ENCODE peak calls at places on chromosomes 5 and 9, in five cellular contexts. Z is neural progenitor cell, R is lower leg skin, F is psoas muscle, I is skeletal muscle cell. O is an unnamed sample.

GRCh38 chr9:129863059-129863690 is 27.9 kb downstream of the USP20 start:
- DNase-seq in Z (no peak), R (no peak), F (peak), I (peak), O (no peak)

GRCh38 chr5:5293029-5293428 is 129.4 kb upstream of the ICE1 start:
- DNase-seq in Z (no peak), R (no peak), F (no peak), I (no peak), O (no peak)

GRCh38 chr5:64165500-64166200 is at the start of gene RNF180:
- DNase-seq in Z (peak), R (peak), F (peak), I (peak), O (no peak)

GRCh38 chr5:102975457-102976182 is 144.3 kb downstream of the GIN1 start:
- DNase-seq in Z (no peak), R (no peak), F (no peak), I (peak), O (no peak)

GRCh38 chr5:132470596-132470995 is 20.0 kb downstream of the IRF1 start:
- DNase-seq in Z (no peak), R (no peak), F (no peak), I (no peak), O (no peak)

GRCh38 chr5:7074176-7074575 is 321.8 kb upstream of the ADCY2 start:
- DNase-seq in Z (no peak), R (no peak), F (no peak), I (no peak), O (no peak)

GRCh38 chr5:114053377-114053776 is 308.5 kb upstream of the KCNN2 start:
- DNase-seq in Z (no peak), R (no peak), F (no peak), I (no peak), O (no peak)

GRCh38 chr9:121321039-121321503 is 49.0 kb downstream of the STOM start:
- DNase-seq in Z (no peak), R (peak), F (no peak), I (no peak), O (no peak)

GRCh38 chr9:77511525-77511924 is 136.6 kb downstream of the GNA14 start:
- DNase-seq in Z (no peak), R (no peak), F (no peak), I (no peak), O (no peak)

GRCh38 chr9:109600142-109600541 is 102.0 kb upstream of the PTPN3 start:
- DNase-seq in Z (no peak), R (no peak), F (no peak), I (peak), O (no peak)

GRCh38 chr5:53211799-53212198 is 102.2 kb upstream of the MOCS2 start:
- DNase-seq in Z (no peak), R (no peak), F (no peak), I (peak), O (no peak)

GRCh38 chr9:129458663-129459549 is 162.0 kb downstream of the C9orf50 start:
- DNase-seq in Z (peak), R (no peak), F (peak), I (no peak), O (no peak)

GRCh38 chr9:85536076-85536475 is 205.7 kb downstream of the AGTPBP1 start:
- DNase-seq in Z (no peak), R (no peak), F (no peak), I (peak), O (no peak)

GRCh38 chr9:94780516-94780950 is 54.0 kb downstream of the AOPEP start:
- DNase-seq in Z (no peak), R (no peak), F (no peak), I (no peak), O (no peak)

GRCh38 chr9:35756275-35756742 is 2.2 kb upstream of the MSMP start:
- DNase-seq in Z (peak), R (no peak), F (peak), I (no peak), O (no peak)

GRCh38 chr9:121246821-121247511 is 21.0 kb upstream of the GSN start:
- DNase-seq in Z (no peak), R (peak), F (no peak), I (peak), O (no peak)

GRCh38 chr5:41649659-41650058 is 139.3 kb upstream of the PLCXD3 start:
- DNase-seq in Z (no peak), R (no peak), F (no peak), I (peak), O (no peak)
- H3K4me3 ChIP-seq in Z (no peak), R (no peak), F (no peak), I (no peak), O (no peak)

DNA sequence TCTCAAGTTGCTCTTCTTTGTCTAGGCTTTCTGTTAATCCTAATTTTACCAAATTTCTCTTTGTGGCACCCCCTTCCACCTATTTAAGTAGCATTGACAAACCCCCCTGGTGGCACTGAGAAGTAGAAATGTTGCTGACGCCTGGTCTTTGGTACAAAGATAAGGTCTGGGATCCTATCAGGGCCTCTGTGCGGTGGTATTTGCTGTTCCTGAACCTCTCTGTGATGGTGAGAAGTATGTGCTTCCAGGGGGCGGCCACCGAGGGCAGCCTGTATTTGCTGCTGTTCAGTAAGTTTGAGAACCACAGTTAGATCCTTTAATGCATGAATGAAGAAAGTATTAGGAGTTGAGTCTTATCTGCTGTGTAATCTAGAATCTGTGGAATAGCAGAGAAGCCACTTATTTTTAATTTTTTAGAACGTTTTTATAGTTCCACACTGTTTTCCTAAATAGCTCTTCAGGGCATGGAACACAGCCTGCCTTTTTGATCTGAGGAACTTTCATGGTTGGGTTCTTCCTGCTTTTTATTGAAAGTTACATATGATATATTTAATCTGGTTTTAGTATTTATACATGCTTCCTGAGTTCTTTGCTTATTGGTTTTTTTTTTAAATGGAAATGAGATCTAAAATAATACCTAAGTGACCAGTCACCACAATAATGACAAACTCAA is 124.2 kb downstream of the TRIO start:
- DNase-seq in Z (no peak), R (no peak), F (no peak), I (no peak), O (no peak)
- H3K4me3 ChIP-seq in Z (no peak), R (no peak), F (no peak), I (no peak), O (no peak)

GRCh38 chr5:140647042-140647341 is 438 bp downstream of the NDUFA2 start:
- DNase-seq in Z (no peak), R (no peak), F (no peak), I (no peak), O (no peak)
- H3K4me3 ChIP-seq in Z (peak), R (peak), F (peak), I (peak), O (peak)

DNA sequence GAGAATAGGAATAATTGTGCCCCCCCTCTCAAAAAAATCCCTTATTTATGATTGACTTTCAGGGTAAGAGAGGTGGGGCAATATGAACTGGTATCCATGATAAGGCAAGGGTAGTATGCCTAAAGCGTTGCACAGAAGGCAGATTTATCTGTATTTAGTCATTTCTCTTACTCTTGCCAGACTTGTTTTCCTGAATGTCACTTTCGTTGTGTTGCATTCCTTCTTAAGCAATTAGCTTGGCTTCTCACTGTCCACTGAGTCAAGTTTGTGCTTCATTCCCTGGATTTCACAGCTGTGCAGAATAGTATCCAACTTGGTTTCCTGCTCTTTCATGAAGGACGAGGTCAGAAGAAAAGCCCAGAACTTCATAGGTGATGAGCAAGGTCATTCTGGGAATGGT is 301.5 kb upstream of the ACTBL2 start:
- DNase-seq in Z (no peak), R (no peak), F (no peak), I (no peak), O (no peak)
- H3K4me3 ChIP-seq in Z (no peak), R (no peak), F (peak), I (no peak), O (no peak)

GRCh38 chr9:127734247-127734746 is 797 bp downstream of the TOR2A start:
- DNase-seq in Z (no peak), R (no peak), F (peak), I (no peak), O (no peak)
- H3K4me3 ChIP-seq in Z (peak), R (peak), F (peak), I (peak), O (peak)

GRCh38 chr5:176998828-176999227 is 7.8 kb downstream of the UIMC1 start:
- DNase-seq in Z (no peak), R (no peak), F (no peak), I (no peak), O (no peak)

GRCh38 chr5:176995122-176995490 is 11.5 kb downstream of the UIMC1 start:
- DNase-seq in Z (no peak), R (no peak), F (no peak), I (no peak), O (no peak)

GRCh38 chr5:176996780-176997179 is 9.8 kb downstream of the UIMC1 start:
- DNase-seq in Z (no peak), R (no peak), F (no peak), I (no peak), O (no peak)

GRCh38 chr5:176994460-176995121 is 12.0 kb downstream of the UIMC1 start:
- DNase-seq in Z (peak), R (no peak), F (no peak), I (no peak), O (peak)

GRCh38 chr5:176995896-176996767 is 10.4 kb downstream of the UIMC1 start:
- DNase-seq in Z (no peak), R (no peak), F (no peak), I (peak), O (no peak)
- H3K4me3 ChIP-seq in Z (no peak), R (no peak), F (no peak), I (no peak), O (no peak)